ENCODE peak calls at places on chromosome 16, in five cellular contexts. V is nucleus accumbens; B is Right ventricle myocardium superior; U is activated CD8-positive, alpha-beta memory T cell treated with anti-CD3 and anti-CD28 coated beads for 48 hours; Z is GM03348. A is an unnamed sample.
A peak's percentile ranks its signal among the peaks of the same experiment; 100 is the strongest.

GRCh38 chr16:88763502-88764053 is 21.4 kb downstream of the PIEZO1 start:
- DNase-seq in V (no peak), B (no peak), U (no peak), Z (no peak), A (no peak)

GRCh38 chr16:4500283-4500682 is 24.1 kb downstream of the HMOX2 start:
- DNase-seq in V (no peak), B (no peak), U (no peak), Z (peak; percentile 86), A (peak; percentile 54)

GRCh38 chr16:28504707-28505404 is 1.8 kb downstream of the IL27 start:
- DNase-seq in V (no peak), B (no peak), U (no peak), Z (no peak), A (no peak)

GRCh38 chr16:3696425-3697218 is 20.7 kb downstream of the TRAP1 start:
- DNase-seq in V (no peak), B (no peak), U (no peak), Z (peak; percentile 32), A (no peak)

GRCh38 chr16:17476414-17477259 is 5.9 kb upstream of the XYLT1 start:
- DNase-seq in V (peak; percentile 18), B (no peak), U (no peak), Z (peak; percentile 71), A (no peak)

GRCh38 chr16:57566436-57566835 is 24.0 kb downstream of the ADGRG5 start:
- DNase-seq in V (no peak), B (no peak), U (no peak), Z (no peak), A (peak; percentile 50)

GRCh38 chr16:79698341-79698753 is 97.8 kb upstream of the MAF start:
- DNase-seq in V (no peak), B (peak; percentile 65), U (no peak), Z (no peak), A (no peak)

GRCh38 chr16:22670551-22670970 is 143.4 kb upstream of the HS3ST2 start:
- DNase-seq in V (peak; percentile 34), B (no peak), U (no peak), Z (peak; percentile 63), A (no peak)

GRCh38 chr16:66924527-66925321 is 611 bp downstream of the RRAD start:
- DNase-seq in V (no peak), B (no peak), U (no peak), Z (peak; percentile 80), A (peak; percentile 88)

GRCh38 chr16:19771796-19772195 is 53.7 kb downstream of the IQCK start:
- DNase-seq in V (no peak), B (no peak), U (no peak), Z (no peak), A (no peak)

GRCh38 chr16:67773569-67774456 is 32.5 kb downstream of the RANBP10 start:
- DNase-seq in V (no peak), B (no peak), U (no peak), Z (no peak), A (no peak)